ENCODE peak calls at places on chromosomes 5 and 9, in five cellular contexts. One of them, this sample, is unnamed.

GRCh38 chr5:152956943-152957613 is 533.4 kb upstream of the GRIA1 start:
- DNase-seq in activated T-cell treated with anti-CD3 and anti-CD28 coated beads for 24 hours: no peak
- DNase-seq in stimulated activated naive B cell treated with anti-CD40 and anti-IgM and Interleukin-4, amounts not matched to agents 10 μg/mL and 1 μg/mL and 100 μg/mL, for 72 hours: no peak
- DNase-seq in BE2C: no peak
- DNase-seq in ELF-1: no peak
- DNase-seq in this sample: no peak

GRCh38 chr9:100014846-100015245 is 84.0 kb downstream of the ERP44 start:
- DNase-seq in activated T-cell treated with anti-CD3 and anti-CD28 coated beads for 24 hours: no peak
- DNase-seq in stimulated activated naive B cell treated with anti-CD40 and anti-IgM and Interleukin-4, amounts not matched to agents 10 μg/mL and 1 μg/mL and 100 μg/mL, for 72 hours: no peak
- DNase-seq in BE2C: no peak
- DNase-seq in ELF-1: no peak
- DNase-seq in this sample: no peak

GRCh38 chr5:114335391-114335790 is 26.5 kb upstream of the KCNN2 start:
- DNase-seq in activated T-cell treated with anti-CD3 and anti-CD28 coated beads for 24 hours: no peak
- DNase-seq in stimulated activated naive B cell treated with anti-CD40 and anti-IgM and Interleukin-4, amounts not matched to agents 10 μg/mL and 1 μg/mL and 100 μg/mL, for 72 hours: no peak
- DNase-seq in BE2C: no peak
- DNase-seq in ELF-1: no peak
- DNase-seq in this sample: no peak

GRCh38 chr9:69175488-69175872 is 1.4 kb downstream of the TJP2 start:
- DNase-seq in activated T-cell treated with anti-CD3 and anti-CD28 coated beads for 24 hours: no peak
- DNase-seq in stimulated activated naive B cell treated with anti-CD40 and anti-IgM and Interleukin-4, amounts not matched to agents 10 μg/mL and 1 μg/mL and 100 μg/mL, for 72 hours: peak
- DNase-seq in BE2C: no peak
- DNase-seq in ELF-1: no peak
- DNase-seq in this sample: no peak

GRCh38 chr5:8650197-8650596 is 781.2 kb downstream of the MTRR start:
- DNase-seq in activated T-cell treated with anti-CD3 and anti-CD28 coated beads for 24 hours: no peak
- DNase-seq in stimulated activated naive B cell treated with anti-CD40 and anti-IgM and Interleukin-4, amounts not matched to agents 10 μg/mL and 1 μg/mL and 100 μg/mL, for 72 hours: no peak
- DNase-seq in BE2C: no peak
- DNase-seq in ELF-1: no peak
- DNase-seq in this sample: no peak

GRCh38 chr5:38048400-38048799 is 208.6 kb upstream of the GDNF start:
- DNase-seq in activated T-cell treated with anti-CD3 and anti-CD28 coated beads for 24 hours: no peak
- DNase-seq in stimulated activated naive B cell treated with anti-CD40 and anti-IgM and Interleukin-4, amounts not matched to agents 10 μg/mL and 1 μg/mL and 100 μg/mL, for 72 hours: no peak
- DNase-seq in BE2C: no peak
- DNase-seq in ELF-1: no peak
- DNase-seq in this sample: no peak

GRCh38 chr5:1995491-1995890 is 112.8 kb upstream of the IRX4 start:
- DNase-seq in activated T-cell treated with anti-CD3 and anti-CD28 coated beads for 24 hours: no peak
- DNase-seq in stimulated activated naive B cell treated with anti-CD40 and anti-IgM and Interleukin-4, amounts not matched to agents 10 μg/mL and 1 μg/mL and 100 μg/mL, for 72 hours: no peak
- DNase-seq in BE2C: no peak
- DNase-seq in ELF-1: no peak
- DNase-seq in this sample: no peak

GRCh38 chr5:150155258-150156032 is at the start of gene PDGFRB:
- DNase-seq in activated T-cell treated with anti-CD3 and anti-CD28 coated beads for 24 hours: peak
- DNase-seq in stimulated activated naive B cell treated with anti-CD40 and anti-IgM and Interleukin-4, amounts not matched to agents 10 μg/mL and 1 μg/mL and 100 μg/mL, for 72 hours: peak
- DNase-seq in BE2C: peak
- DNase-seq in ELF-1: peak
- DNase-seq in this sample: no peak

GRCh38 chr5:131671994-131672655 is 37.1 kb upstream of the RAPGEF6 start:
- DNase-seq in activated T-cell treated with anti-CD3 and anti-CD28 coated beads for 24 hours: no peak
- DNase-seq in stimulated activated naive B cell treated with anti-CD40 and anti-IgM and Interleukin-4, amounts not matched to agents 10 μg/mL and 1 μg/mL and 100 μg/mL, for 72 hours: no peak
- DNase-seq in BE2C: no peak
- DNase-seq in ELF-1: no peak
- DNase-seq in this sample: no peak

GRCh38 chr9:89440046-89440445 is 57.9 kb downstream of the SEMA4D start:
- DNase-seq in activated T-cell treated with anti-CD3 and anti-CD28 coated beads for 24 hours: no peak
- DNase-seq in stimulated activated naive B cell treated with anti-CD40 and anti-IgM and Interleukin-4, amounts not matched to agents 10 μg/mL and 1 μg/mL and 100 μg/mL, for 72 hours: no peak
- DNase-seq in BE2C: no peak
- DNase-seq in ELF-1: no peak
- DNase-seq in this sample: no peak

GRCh38 chr5:176812269-176813259 is 2.2 kb downstream of the UNC5A start:
- DNase-seq in activated T-cell treated with anti-CD3 and anti-CD28 coated beads for 24 hours: no peak
- DNase-seq in stimulated activated naive B cell treated with anti-CD40 and anti-IgM and Interleukin-4, amounts not matched to agents 10 μg/mL and 1 μg/mL and 100 μg/mL, for 72 hours: no peak
- DNase-seq in BE2C: peak
- DNase-seq in ELF-1: peak
- DNase-seq in this sample: peak

GRCh38 chr9:81686614-81687520 is 2.5 kb downstream of the TLE1 start:
- DNase-seq in activated T-cell treated with anti-CD3 and anti-CD28 coated beads for 24 hours: no peak
- DNase-seq in stimulated activated naive B cell treated with anti-CD40 and anti-IgM and Interleukin-4, amounts not matched to agents 10 μg/mL and 1 μg/mL and 100 μg/mL, for 72 hours: peak
- DNase-seq in BE2C: peak
- DNase-seq in ELF-1: peak
- DNase-seq in this sample: peak

GRCh38 chr9:33661186-33661585 is 134.2 kb upstream of the PRSS3 start:
- DNase-seq in activated T-cell treated with anti-CD3 and anti-CD28 coated beads for 24 hours: no peak
- DNase-seq in stimulated activated naive B cell treated with anti-CD40 and anti-IgM and Interleukin-4, amounts not matched to agents 10 μg/mL and 1 μg/mL and 100 μg/mL, for 72 hours: no peak
- DNase-seq in BE2C: no peak
- DNase-seq in ELF-1: no peak
- DNase-seq in this sample: no peak

GRCh38 chr5:138492552-138493045 is 27.3 kb downstream of the EGR1 start:
- DNase-seq in activated T-cell treated with anti-CD3 and anti-CD28 coated beads for 24 hours: no peak
- DNase-seq in stimulated activated naive B cell treated with anti-CD40 and anti-IgM and Interleukin-4, amounts not matched to agents 10 μg/mL and 1 μg/mL and 100 μg/mL, for 72 hours: no peak
- DNase-seq in BE2C: no peak
- DNase-seq in ELF-1: no peak
- DNase-seq in this sample: no peak

GRCh38 chr5:122760281-122760680 is 14.6 kb upstream of the SNX2 start:
- DNase-seq in activated T-cell treated with anti-CD3 and anti-CD28 coated beads for 24 hours: no peak
- DNase-seq in stimulated activated naive B cell treated with anti-CD40 and anti-IgM and Interleukin-4, amounts not matched to agents 10 μg/mL and 1 μg/mL and 100 μg/mL, for 72 hours: no peak
- DNase-seq in BE2C: no peak
- DNase-seq in ELF-1: no peak
- DNase-seq in this sample: no peak

GRCh38 chr5:174951151-174951780 is 226.9 kb downstream of the MSX2 start:
- DNase-seq in activated T-cell treated with anti-CD3 and anti-CD28 coated beads for 24 hours: peak
- DNase-seq in stimulated activated naive B cell treated with anti-CD40 and anti-IgM and Interleukin-4, amounts not matched to agents 10 μg/mL and 1 μg/mL and 100 μg/mL, for 72 hours: peak
- DNase-seq in BE2C: peak
- DNase-seq in ELF-1: peak
- DNase-seq in this sample: peak

GRCh38 chr9:15697459-15697858 is 144.6 kb downstream of the CCDC171 start:
- DNase-seq in activated T-cell treated with anti-CD3 and anti-CD28 coated beads for 24 hours: no peak
- DNase-seq in stimulated activated naive B cell treated with anti-CD40 and anti-IgM and Interleukin-4, amounts not matched to agents 10 μg/mL and 1 μg/mL and 100 μg/mL, for 72 hours: no peak
- DNase-seq in BE2C: no peak
- DNase-seq in ELF-1: no peak
- DNase-seq in this sample: no peak

GRCh38 chr9:121863931-121864330 is 212.5 kb downstream of the DAB2IP start:
- DNase-seq in activated T-cell treated with anti-CD3 and anti-CD28 coated beads for 24 hours: no peak
- DNase-seq in stimulated activated naive B cell treated with anti-CD40 and anti-IgM and Interleukin-4, amounts not matched to agents 10 μg/mL and 1 μg/mL and 100 μg/mL, for 72 hours: no peak
- DNase-seq in BE2C: no peak
- DNase-seq in ELF-1: no peak
- DNase-seq in this sample: no peak

GRCh38 chr5:132019857-132020555 is 8.5 kb upstream of the ACSL6 start:
- DNase-seq in activated T-cell treated with anti-CD3 and anti-CD28 coated beads for 24 hours: peak
- DNase-seq in stimulated activated naive B cell treated with anti-CD40 and anti-IgM and Interleukin-4, amounts not matched to agents 10 μg/mL and 1 μg/mL and 100 μg/mL, for 72 hours: peak
- DNase-seq in BE2C: no peak
- DNase-seq in ELF-1: no peak
- DNase-seq in this sample: peak

GRCh38 chr9:120580591-120580896 is 577 bp upstream of the CDK5RAP2 start:
- DNase-seq in activated T-cell treated with anti-CD3 and anti-CD28 coated beads for 24 hours: no peak
- DNase-seq in stimulated activated naive B cell treated with anti-CD40 and anti-IgM and Interleukin-4, amounts not matched to agents 10 μg/mL and 1 μg/mL and 100 μg/mL, for 72 hours: no peak
- DNase-seq in BE2C: no peak
- DNase-seq in ELF-1: no peak
- DNase-seq in this sample: no peak

GRCh38 chr5:133783481-133783880 is 171.1 kb upstream of the FSTL4 start:
- DNase-seq in activated T-cell treated with anti-CD3 and anti-CD28 coated beads for 24 hours: no peak
- DNase-seq in stimulated activated naive B cell treated with anti-CD40 and anti-IgM and Interleukin-4, amounts not matched to agents 10 μg/mL and 1 μg/mL and 100 μg/mL, for 72 hours: no peak
- DNase-seq in BE2C: no peak
- DNase-seq in ELF-1: no peak
- DNase-seq in this sample: peak

GRCh38 chr5:57504357-57504756 is 21.7 kb upstream of the ACTBL2 start:
- DNase-seq in activated T-cell treated with anti-CD3 and anti-CD28 coated beads for 24 hours: no peak
- DNase-seq in stimulated activated naive B cell treated with anti-CD40 and anti-IgM and Interleukin-4, amounts not matched to agents 10 μg/mL and 1 μg/mL and 100 μg/mL, for 72 hours: no peak
- DNase-seq in BE2C: no peak
- DNase-seq in ELF-1: no peak
- DNase-seq in this sample: no peak

GRCh38 chr5:120605325-120606079 is 141.4 kb downstream of the PRR16 start:
- DNase-seq in activated T-cell treated with anti-CD3 and anti-CD28 coated beads for 24 hours: no peak
- DNase-seq in stimulated activated naive B cell treated with anti-CD40 and anti-IgM and Interleukin-4, amounts not matched to agents 10 μg/mL and 1 μg/mL and 100 μg/mL, for 72 hours: no peak
- DNase-seq in BE2C: no peak
- DNase-seq in ELF-1: peak
- DNase-seq in this sample: peak

GRCh38 chr9:121233906-121234901 is 32.5 kb upstream of the RAB14 start:
- DNase-seq in activated T-cell treated with anti-CD3 and anti-CD28 coated beads for 24 hours: no peak
- DNase-seq in stimulated activated naive B cell treated with anti-CD40 and anti-IgM and Interleukin-4, amounts not matched to agents 10 μg/mL and 1 μg/mL and 100 μg/mL, for 72 hours: no peak
- DNase-seq in BE2C: peak
- DNase-seq in ELF-1: no peak
- DNase-seq in this sample: peak

GRCh38 chr9:17462869-17463464 is 115.9 kb upstream of the SH3GL2 start:
- DNase-seq in activated T-cell treated with anti-CD3 and anti-CD28 coated beads for 24 hours: peak
- DNase-seq in stimulated activated naive B cell treated with anti-CD40 and anti-IgM and Interleukin-4, amounts not matched to agents 10 μg/mL and 1 μg/mL and 100 μg/mL, for 72 hours: no peak
- DNase-seq in BE2C: peak
- DNase-seq in ELF-1: no peak
- DNase-seq in this sample: peak

GRCh38 chr5:179467441-179467840 is 82.9 kb upstream of the RUFY1 start:
- DNase-seq in activated T-cell treated with anti-CD3 and anti-CD28 coated beads for 24 hours: no peak
- DNase-seq in stimulated activated naive B cell treated with anti-CD40 and anti-IgM and Interleukin-4, amounts not matched to agents 10 μg/mL and 1 μg/mL and 100 μg/mL, for 72 hours: no peak
- DNase-seq in BE2C: no peak
- DNase-seq in ELF-1: no peak
- DNase-seq in this sample: no peak

GRCh38 chr9:123784513-123784912 is 145.4 kb downstream of the DENND1A start:
- DNase-seq in activated T-cell treated with anti-CD3 and anti-CD28 coated beads for 24 hours: no peak
- DNase-seq in stimulated activated naive B cell treated with anti-CD40 and anti-IgM and Interleukin-4, amounts not matched to agents 10 μg/mL and 1 μg/mL and 100 μg/mL, for 72 hours: no peak
- DNase-seq in BE2C: no peak
- DNase-seq in ELF-1: no peak
- DNase-seq in this sample: peak

GRCh38 chr5:127892467-127893207 is 189.4 kb downstream of the CCDC192 start:
- DNase-seq in activated T-cell treated with anti-CD3 and anti-CD28 coated beads for 24 hours: no peak
- DNase-seq in stimulated activated naive B cell treated with anti-CD40 and anti-IgM and Interleukin-4, amounts not matched to agents 10 μg/mL and 1 μg/mL and 100 μg/mL, for 72 hours: no peak
- DNase-seq in BE2C: no peak
- DNase-seq in ELF-1: no peak
- DNase-seq in this sample: no peak

GRCh38 chr5:149762958-149763630 is 33.0 kb downstream of the PPARGC1B start:
- DNase-seq in activated T-cell treated with anti-CD3 and anti-CD28 coated beads for 24 hours: no peak
- DNase-seq in stimulated activated naive B cell treated with anti-CD40 and anti-IgM and Interleukin-4, amounts not matched to agents 10 μg/mL and 1 μg/mL and 100 μg/mL, for 72 hours: no peak
- DNase-seq in BE2C: no peak
- DNase-seq in ELF-1: peak
- DNase-seq in this sample: no peak

GRCh38 chr5:90518666-90519065 is 10.7 kb downstream of the LYSMD3 start:
- DNase-seq in activated T-cell treated with anti-CD3 and anti-CD28 coated beads for 24 hours: no peak
- DNase-seq in stimulated activated naive B cell treated with anti-CD40 and anti-IgM and Interleukin-4, amounts not matched to agents 10 μg/mL and 1 μg/mL and 100 μg/mL, for 72 hours: no peak
- DNase-seq in BE2C: no peak
- DNase-seq in ELF-1: no peak
- DNase-seq in this sample: no peak

GRCh38 chr9:126051446-126052130 is 275.0 kb upstream of the MVB12B start:
- DNase-seq in activated T-cell treated with anti-CD3 and anti-CD28 coated beads for 24 hours: no peak
- DNase-seq in stimulated activated naive B cell treated with anti-CD40 and anti-IgM and Interleukin-4, amounts not matched to agents 10 μg/mL and 1 μg/mL and 100 μg/mL, for 72 hours: no peak
- DNase-seq in BE2C: no peak
- DNase-seq in ELF-1: no peak
- DNase-seq in this sample: no peak

GRCh38 chr5:76548525-76549229 is 74.5 kb downstream of the F2RL2 start:
- DNase-seq in activated T-cell treated with anti-CD3 and anti-CD28 coated beads for 24 hours: no peak
- DNase-seq in stimulated activated naive B cell treated with anti-CD40 and anti-IgM and Interleukin-4, amounts not matched to agents 10 μg/mL and 1 μg/mL and 100 μg/mL, for 72 hours: no peak
- DNase-seq in BE2C: no peak
- DNase-seq in ELF-1: no peak
- DNase-seq in this sample: no peak

GRCh38 chr9:76905984-76906861 is at the start of gene PRUNE2:
- DNase-seq in activated T-cell treated with anti-CD3 and anti-CD28 coated beads for 24 hours: peak
- DNase-seq in stimulated activated naive B cell treated with anti-CD40 and anti-IgM and Interleukin-4, amounts not matched to agents 10 μg/mL and 1 μg/mL and 100 μg/mL, for 72 hours: peak
- DNase-seq in BE2C: peak
- DNase-seq in ELF-1: peak
- DNase-seq in this sample: peak

GRCh38 chr9:109468927-109469326 is 29.2 kb downstream of the PTPN3 start:
- DNase-seq in activated T-cell treated with anti-CD3 and anti-CD28 coated beads for 24 hours: no peak
- DNase-seq in stimulated activated naive B cell treated with anti-CD40 and anti-IgM and Interleukin-4, amounts not matched to agents 10 μg/mL and 1 μg/mL and 100 μg/mL, for 72 hours: no peak
- DNase-seq in BE2C: no peak
- DNase-seq in ELF-1: no peak
- DNase-seq in this sample: peak

GRCh38 chr9:111348821-111349271 is 18.8 kb upstream of the OR2K2 start:
- DNase-seq in activated T-cell treated with anti-CD3 and anti-CD28 coated beads for 24 hours: no peak
- DNase-seq in stimulated activated naive B cell treated with anti-CD40 and anti-IgM and Interleukin-4, amounts not matched to agents 10 μg/mL and 1 μg/mL and 100 μg/mL, for 72 hours: no peak
- DNase-seq in BE2C: no peak
- DNase-seq in ELF-1: no peak
- DNase-seq in this sample: no peak

GRCh38 chr9:757246-757881 is 84.1 kb upstream of the DMRT1 start:
- DNase-seq in activated T-cell treated with anti-CD3 and anti-CD28 coated beads for 24 hours: no peak
- DNase-seq in stimulated activated naive B cell treated with anti-CD40 and anti-IgM and Interleukin-4, amounts not matched to agents 10 μg/mL and 1 μg/mL and 100 μg/mL, for 72 hours: no peak
- DNase-seq in BE2C: no peak
- DNase-seq in ELF-1: peak
- DNase-seq in this sample: peak

GRCh38 chr5:88787856-88788255 is 95.1 kb downstream of the MEF2C start:
- DNase-seq in activated T-cell treated with anti-CD3 and anti-CD28 coated beads for 24 hours: no peak
- DNase-seq in stimulated activated naive B cell treated with anti-CD40 and anti-IgM and Interleukin-4, amounts not matched to agents 10 μg/mL and 1 μg/mL and 100 μg/mL, for 72 hours: no peak
- DNase-seq in BE2C: no peak
- DNase-seq in ELF-1: no peak
- DNase-seq in this sample: peak

GRCh38 chr5:55691265-55692105 is 20.6 kb downstream of the SLC38A9 start:
- DNase-seq in activated T-cell treated with anti-CD3 and anti-CD28 coated beads for 24 hours: no peak
- DNase-seq in stimulated activated naive B cell treated with anti-CD40 and anti-IgM and Interleukin-4, amounts not matched to agents 10 μg/mL and 1 μg/mL and 100 μg/mL, for 72 hours: no peak
- DNase-seq in BE2C: no peak
- DNase-seq in ELF-1: peak
- DNase-seq in this sample: no peak

GRCh38 chr5:146193291-146193690 is 10.1 kb upstream of the RBM27 start:
- DNase-seq in activated T-cell treated with anti-CD3 and anti-CD28 coated beads for 24 hours: no peak
- DNase-seq in stimulated activated naive B cell treated with anti-CD40 and anti-IgM and Interleukin-4, amounts not matched to agents 10 μg/mL and 1 μg/mL and 100 μg/mL, for 72 hours: no peak
- DNase-seq in BE2C: no peak
- DNase-seq in ELF-1: no peak
- DNase-seq in this sample: no peak

GRCh38 chr9:93254806-93255519 is 71.0 kb downstream of the WNK2 start:
- DNase-seq in activated T-cell treated with anti-CD3 and anti-CD28 coated beads for 24 hours: no peak
- DNase-seq in stimulated activated naive B cell treated with anti-CD40 and anti-IgM and Interleukin-4, amounts not matched to agents 10 μg/mL and 1 μg/mL and 100 μg/mL, for 72 hours: no peak
- DNase-seq in BE2C: no peak
- DNase-seq in ELF-1: no peak
- DNase-seq in this sample: no peak

This sample was measured in trophoblast cell.